ENCODE peak calls at places on chromosomes 1 and 21, in four cellular contexts. One of them, this sample, is unnamed.

GRCh38 chr1:205597691-205598314 is 34.0 kb downstream of the ELK4 start:
- DNase-seq in hepatocyte: no peak
- DNase-seq in left ventricle myocardium inferior: peak; percentile 66
- DNase-seq in AG04450: no peak
- DNase-seq in this sample: no peak

GRCh38 chr1:154609398-154610380 is 1.7 kb upstream of the ADAR start:
- DNase-seq in hepatocyte: no peak
- DNase-seq in left ventricle myocardium inferior: no peak
- DNase-seq in AG04450: no peak
- DNase-seq in this sample: no peak

GRCh38 chr1:177091036-177091435 is 73.5 kb downstream of the ASTN1 start:
- DNase-seq in hepatocyte: no peak
- DNase-seq in left ventricle myocardium inferior: no peak
- DNase-seq in AG04450: no peak
- DNase-seq in this sample: no peak

GRCh38 chr1:168164771-168165170 is 14.0 kb upstream of the TIPRL start:
- DNase-seq in hepatocyte: no peak
- DNase-seq in left ventricle myocardium inferior: no peak
- DNase-seq in AG04450: no peak
- DNase-seq in this sample: no peak

GRCh38 chr1:68213843-68214242 is 18.5 kb downstream of the WLS start:
- DNase-seq in hepatocyte: peak; percentile 68
- DNase-seq in left ventricle myocardium inferior: peak; percentile 77
- DNase-seq in AG04450: no peak
- DNase-seq in this sample: peak; percentile 56

GRCh38 chr1:29245876-29246275 is 9.6 kb downstream of the PTPRU start:
- DNase-seq in hepatocyte: no peak
- DNase-seq in left ventricle myocardium inferior: no peak
- DNase-seq in AG04450: no peak
- DNase-seq in this sample: peak; percentile 38

GRCh38 chr1:217585577-217585976 is 45.3 kb downstream of the GPATCH2 start:
- DNase-seq in hepatocyte: no peak
- DNase-seq in left ventricle myocardium inferior: no peak
- DNase-seq in AG04450: no peak
- DNase-seq in this sample: no peak

GRCh38 chr1:156608981-156609380 is 7.7 kb upstream of the GPATCH4 start:
- DNase-seq in hepatocyte: peak; percentile 62
- DNase-seq in left ventricle myocardium inferior: no peak
- DNase-seq in AG04450: no peak
- DNase-seq in this sample: no peak

GRCh38 chr1:19478241-19478780 is 7.0 kb downstream of the CAPZB start:
- DNase-seq in hepatocyte: no peak
- DNase-seq in left ventricle myocardium inferior: no peak
- DNase-seq in AG04450: no peak
- DNase-seq in this sample: no peak

GRCh38 chr1:201068976-201069375 is 43.2 kb downstream of the CACNA1S start:
- DNase-seq in hepatocyte: no peak
- DNase-seq in left ventricle myocardium inferior: no peak
- DNase-seq in AG04450: no peak
- DNase-seq in this sample: no peak

GRCh38 chr1:112508242-112509004 is at the start of gene WNT2B:
- DNase-seq in hepatocyte: peak; percentile 37
- DNase-seq in left ventricle myocardium inferior: no peak
- DNase-seq in AG04450: no peak
- DNase-seq in this sample: no peak

GRCh38 chr1:41361495-41362356 is 492 bp downstream of the FOXO6 start:
- DNase-seq in hepatocyte: peak; percentile 69
- DNase-seq in left ventricle myocardium inferior: no peak
- DNase-seq in AG04450: no peak
- DNase-seq in this sample: no peak

GRCh38 chr1:13786541-13786940 is 86.6 kb downstream of the PRDM2 start:
- DNase-seq in hepatocyte: no peak
- DNase-seq in left ventricle myocardium inferior: no peak
- DNase-seq in AG04450: no peak
- DNase-seq in this sample: no peak

GRCh38 chr1:54887665-54888071 is 673 bp upstream of the DHCR24 start:
- DNase-seq in hepatocyte: peak; percentile 37
- DNase-seq in left ventricle myocardium inferior: no peak
- DNase-seq in AG04450: no peak
- DNase-seq in this sample: no peak

GRCh38 chr1:3066250-3066711 is 2.7 kb upstream of the PRDM16 start:
- DNase-seq in hepatocyte: peak; percentile 68
- DNase-seq in left ventricle myocardium inferior: peak; percentile 67
- DNase-seq in AG04450: no peak
- DNase-seq in this sample: no peak

GRCh38 chr21:37082375-37082774 is 9.3 kb downstream of the TTC3 start:
- DNase-seq in hepatocyte: no peak
- DNase-seq in left ventricle myocardium inferior: no peak
- DNase-seq in AG04450: no peak
- DNase-seq in this sample: no peak

GRCh38 chr1:157992813-157993178 is 649 bp upstream of the KIRREL1 start:
- DNase-seq in hepatocyte: no peak
- DNase-seq in left ventricle myocardium inferior: no peak
- DNase-seq in AG04450: no peak
- DNase-seq in this sample: no peak

GRCh38 chr1:225556694-225557093 is 96.2 kb downstream of the ENAH start:
- DNase-seq in hepatocyte: no peak
- DNase-seq in left ventricle myocardium inferior: no peak
- DNase-seq in AG04450: no peak
- DNase-seq in this sample: no peak
- H3K27ac ChIP-seq in hepatocyte: no peak overlapping the region
- H3K27ac ChIP-seq in left ventricle myocardium inferior: no peak overlapping the region
- H3K27ac ChIP-seq in AG04450: no peak overlapping the region
- H3K27ac ChIP-seq in this sample: no peak overlapping the region

DNA sequence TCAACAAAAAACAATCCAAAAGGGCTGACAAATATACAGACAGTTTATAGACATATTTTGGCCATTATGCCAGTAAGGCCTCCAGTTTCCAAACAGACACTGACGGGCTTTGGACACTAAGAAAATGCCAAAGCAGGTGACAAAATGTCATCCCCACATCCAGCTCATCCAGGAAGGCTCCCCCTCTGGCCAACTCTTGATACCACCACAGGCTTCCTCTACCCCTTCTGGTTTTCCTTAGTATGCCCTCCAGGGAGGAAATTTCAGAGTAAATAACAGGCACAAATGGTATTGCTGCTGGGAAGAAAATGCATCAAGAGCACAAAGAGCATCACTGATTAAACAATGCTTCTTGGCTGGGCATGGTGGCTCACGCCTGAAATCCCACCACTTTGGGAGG is 225.3 kb downstream of the VAV3 start:
- DNase-seq in hepatocyte: no peak
- DNase-seq in left ventricle myocardium inferior: no peak
- DNase-seq in AG04450: no peak
- DNase-seq in this sample: no peak
- TF ChIP-seq CTCF in hepatocyte: no peak
- TF ChIP-seq CTCF in left ventricle myocardium inferior: no peak
- TF ChIP-seq CTCF in AG04450: no peak
- TF ChIP-seq CTCF in this sample: no peak

GRCh38 chr1:33163621-33164071 is 18.2 kb downstream of the TRIM62 start:
- DNase-seq in hepatocyte: no peak
- DNase-seq in left ventricle myocardium inferior: no peak
- DNase-seq in AG04450: peak; percentile 59
- DNase-seq in this sample: peak; percentile 94

GRCh38 chr1:33164120-33164519 is 17.7 kb downstream of the TRIM62 start:
- DNase-seq in hepatocyte: no peak
- DNase-seq in left ventricle myocardium inferior: no peak
- DNase-seq in AG04450: no peak
- DNase-seq in this sample: peak; percentile 41

GRCh38 chr1:33161061-33161681 is 20.7 kb downstream of the TRIM62 start:
- DNase-seq in hepatocyte: peak; percentile 69
- DNase-seq in left ventricle myocardium inferior: peak; percentile 72
- DNase-seq in AG04450: no peak
- DNase-seq in this sample: peak; percentile 49

GRCh38 chr1:33159577-33159976 is 22.3 kb downstream of the TRIM62 start:
- DNase-seq in hepatocyte: no peak
- DNase-seq in left ventricle myocardium inferior: no peak
- DNase-seq in AG04450: no peak
- DNase-seq in this sample: no peak

DNA sequence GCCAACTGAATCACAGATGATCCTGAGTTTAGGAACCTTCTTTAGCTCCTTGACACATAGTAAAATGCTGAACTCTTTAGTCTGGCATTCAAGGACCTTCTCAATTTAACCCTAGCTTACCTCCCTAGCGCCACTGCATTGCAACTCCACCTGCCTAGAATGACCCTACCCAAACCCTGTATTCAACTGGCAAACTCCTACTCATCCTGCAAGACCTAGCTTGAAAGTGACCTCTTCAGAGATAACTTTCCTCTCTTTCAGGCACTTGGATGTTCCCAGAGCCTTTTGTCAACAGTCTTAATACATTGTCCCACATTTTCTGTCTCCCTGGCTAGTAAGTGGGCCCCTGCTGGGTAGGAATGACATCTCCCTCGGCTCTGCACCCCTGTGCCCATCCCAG is 19.7 kb downstream of the TRIM62 start:
- DNase-seq in hepatocyte: no peak
- DNase-seq in left ventricle myocardium inferior: no peak
- DNase-seq in AG04450: no peak
- DNase-seq in this sample: no peak
- H3K4me3 ChIP-seq in hepatocyte: no peak overlapping the region
- H3K4me3 ChIP-seq in left ventricle myocardium inferior: no peak overlapping the region
- H3K4me3 ChIP-seq in AG04450: no peak overlapping the region
- H3K4me3 ChIP-seq in this sample: no peak overlapping the region

DNA sequence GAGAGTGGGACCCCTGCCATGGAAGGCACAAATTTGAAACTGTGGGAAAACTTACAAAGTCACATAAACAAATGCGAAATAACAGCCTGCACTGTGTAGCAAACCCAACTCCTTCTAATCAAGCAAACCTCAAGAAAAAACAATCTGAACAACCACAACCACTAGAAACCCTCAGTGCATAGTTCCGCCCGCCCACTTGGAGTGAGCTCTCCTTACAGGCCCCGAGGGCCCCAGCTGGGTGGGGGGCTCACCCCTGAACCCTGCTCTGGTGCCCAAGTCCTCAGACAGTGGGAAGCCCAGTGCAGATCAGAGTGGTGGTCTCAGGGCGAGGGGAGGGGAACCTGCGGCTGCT is 937 bp upstream of the MXRA8 start:
- DNase-seq in hepatocyte: no peak
- DNase-seq in left ventricle myocardium inferior: peak; percentile 35
- DNase-seq in AG04450: peak; percentile 47
- DNase-seq in this sample: peak; percentile 52
- H3K27ac ChIP-seq in hepatocyte: peak overlapping the region; percentile 97
- H3K27ac ChIP-seq in left ventricle myocardium inferior: peak overlapping the region; percentile 84
- H3K27ac ChIP-seq in AG04450: peak overlapping the region; percentile 99
- H3K27ac ChIP-seq in this sample: peak overlapping the region; percentile 37

GRCh38 chr21:44873356-44874239 is at the start of gene PTTG1IP:
- DNase-seq in hepatocyte: peak; percentile 100
- DNase-seq in left ventricle myocardium inferior: peak; percentile 99
- DNase-seq in AG04450: peak; percentile 90
- DNase-seq in this sample: peak; percentile 92

GRCh38 chr21:44876849-44877575 is 3.5 kb upstream of the PTTG1IP start:
- DNase-seq in hepatocyte: no peak
- DNase-seq in left ventricle myocardium inferior: no peak
- DNase-seq in AG04450: no peak
- DNase-seq in this sample: no peak

GRCh38 chr21:44874240-44874496 is 678 bp upstream of the PTTG1IP start:
- DNase-seq in hepatocyte: no peak
- DNase-seq in left ventricle myocardium inferior: no peak
- DNase-seq in AG04450: no peak
- DNase-seq in this sample: no peak

GRCh38 chr21:44874497-44875331 is 1.2 kb upstream of the PTTG1IP start:
- DNase-seq in hepatocyte: peak; percentile 43
- DNase-seq in left ventricle myocardium inferior: peak; percentile 82
- DNase-seq in AG04450: no peak
- DNase-seq in this sample: no peak

DNA sequence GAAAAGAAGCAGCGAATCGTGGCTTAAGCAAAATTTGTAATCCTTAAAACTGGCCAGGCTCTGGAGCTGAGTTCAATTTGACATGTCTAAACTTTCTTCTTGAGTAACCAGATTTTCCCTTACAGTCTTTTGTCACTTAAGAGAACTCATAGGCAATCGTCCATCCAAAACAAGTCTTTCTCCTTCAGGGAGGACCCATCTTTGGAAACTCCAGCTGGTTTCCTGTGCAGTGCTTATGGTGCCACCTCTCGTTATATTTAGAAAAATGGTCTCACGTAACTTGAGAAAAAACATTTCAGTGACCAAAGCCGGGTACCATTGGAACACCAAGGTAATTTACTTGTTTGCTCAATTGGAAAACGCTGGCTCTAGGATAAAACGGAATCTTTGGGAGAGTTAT is 1.9 kb upstream of the PTTG1IP start:
- DNase-seq in hepatocyte: no peak
- DNase-seq in left ventricle myocardium inferior: no peak
- DNase-seq in AG04450: no peak
- DNase-seq in this sample: no peak
- TF ChIP-seq CTCF in hepatocyte: no peak
- TF ChIP-seq CTCF in left ventricle myocardium inferior: no peak
- TF ChIP-seq CTCF in AG04450: no peak
- TF ChIP-seq CTCF in this sample: peak; percentile 13

GRCh38 chr1:110350360-110350759 is 11.2 kb downstream of the RBM15 start:
- DNase-seq in hepatocyte: no peak
- DNase-seq in left ventricle myocardium inferior: no peak
- DNase-seq in AG04450: no peak
- DNase-seq in this sample: no peak

GRCh38 chr1:110347182-110347893 is 8.2 kb downstream of the RBM15 start:
- DNase-seq in hepatocyte: no peak
- DNase-seq in left ventricle myocardium inferior: no peak
- DNase-seq in AG04450: no peak
- DNase-seq in this sample: no peak

GRCh38 chr1:110348050-110348449 is 8.9 kb downstream of the RBM15 start:
- DNase-seq in hepatocyte: no peak
- DNase-seq in left ventricle myocardium inferior: no peak
- DNase-seq in AG04450: no peak
- DNase-seq in this sample: no peak

GRCh38 chr1:110346690-110347089 is 7.5 kb downstream of the RBM15 start:
- DNase-seq in hepatocyte: no peak
- DNase-seq in left ventricle myocardium inferior: no peak
- DNase-seq in AG04450: no peak
- DNase-seq in this sample: no peak

DNA sequence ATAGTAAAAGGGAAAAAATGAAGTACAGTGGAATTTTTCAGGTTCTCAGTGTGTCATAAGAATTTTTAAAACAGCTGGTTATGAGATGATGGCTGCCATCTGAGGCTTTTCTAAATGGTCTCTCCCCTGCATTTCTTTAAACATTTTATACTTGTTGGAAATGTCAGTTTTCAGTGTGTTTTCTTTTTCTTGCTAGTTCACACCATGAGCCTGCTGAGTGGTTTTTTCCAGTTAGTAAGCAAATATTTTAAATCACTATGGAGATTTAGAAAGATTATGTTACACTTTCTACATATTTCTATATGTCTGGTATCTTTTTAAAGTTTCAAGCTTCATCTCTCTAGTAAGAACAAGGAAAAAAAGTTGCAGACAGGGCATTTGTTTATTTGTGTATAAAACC is 9.6 kb downstream of the RBM15 start:
- DNase-seq in hepatocyte: no peak
- DNase-seq in left ventricle myocardium inferior: no peak
- DNase-seq in AG04450: no peak
- DNase-seq in this sample: no peak
- H3K4me3 ChIP-seq in hepatocyte: no peak overlapping the region
- H3K4me3 ChIP-seq in left ventricle myocardium inferior: no peak overlapping the region
- H3K4me3 ChIP-seq in AG04450: no peak overlapping the region
- H3K4me3 ChIP-seq in this sample: no peak overlapping the region

This sample was measured in brain microvascular endothelial cell.